ENCODE peak calls at places on chromosomes 16 and 17, in five cellular contexts. One of them, this sample, is unnamed.

GRCh38 chr17:53466733-53467132 is 356.0 kb upstream of the KIF2B start:
- DNase-seq in activated CD4-positive, alpha-beta T cell treated with anti-CD3 and anti-CD28 coated beads, Interleukin-2, amount 50 U/mL, for 1 hour: no peak
- DNase-seq in OCI-LY7: no peak
- DNase-seq in stimulated activated CD8-positive, alpha-beta memory T cell treated with anti-CD3 and anti-CD28 coated beads, Interleukin-15, amount 100 ng/mL, for 4 hours: no peak
- DNase-seq in Peyer's patch: no peak
- DNase-seq in this sample: no peak

GRCh38 chr17:19448341-19449268 is 37.6 kb downstream of the RNF112 start:
- DNase-seq in activated CD4-positive, alpha-beta T cell treated with anti-CD3 and anti-CD28 coated beads, Interleukin-2, amount 50 U/mL, for 1 hour: no peak
- DNase-seq in OCI-LY7: no peak
- DNase-seq in stimulated activated CD8-positive, alpha-beta memory T cell treated with anti-CD3 and anti-CD28 coated beads, Interleukin-15, amount 100 ng/mL, for 4 hours: no peak
- DNase-seq in Peyer's patch: no peak
- DNase-seq in this sample: no peak

GRCh38 chr16:12728471-12728870 is 75.2 kb downstream of the CPPED1 start:
- DNase-seq in activated CD4-positive, alpha-beta T cell treated with anti-CD3 and anti-CD28 coated beads, Interleukin-2, amount 50 U/mL, for 1 hour: no peak
- DNase-seq in OCI-LY7: no peak
- DNase-seq in stimulated activated CD8-positive, alpha-beta memory T cell treated with anti-CD3 and anti-CD28 coated beads, Interleukin-15, amount 100 ng/mL, for 4 hours: no peak
- DNase-seq in Peyer's patch: no peak
- DNase-seq in this sample: no peak

GRCh38 chr16:54193656-54194007 is 93.0 kb downstream of the IRX3 start:
- DNase-seq in activated CD4-positive, alpha-beta T cell treated with anti-CD3 and anti-CD28 coated beads, Interleukin-2, amount 50 U/mL, for 1 hour: peak
- DNase-seq in OCI-LY7: peak
- DNase-seq in stimulated activated CD8-positive, alpha-beta memory T cell treated with anti-CD3 and anti-CD28 coated beads, Interleukin-15, amount 100 ng/mL, for 4 hours: no peak
- DNase-seq in Peyer's patch: no peak
- DNase-seq in this sample: peak

GRCh38 chr16:75264531-75264998 is 13.1 kb upstream of the BCAR1 start:
- DNase-seq in activated CD4-positive, alpha-beta T cell treated with anti-CD3 and anti-CD28 coated beads, Interleukin-2, amount 50 U/mL, for 1 hour: no peak
- DNase-seq in OCI-LY7: no peak
- DNase-seq in stimulated activated CD8-positive, alpha-beta memory T cell treated with anti-CD3 and anti-CD28 coated beads, Interleukin-15, amount 100 ng/mL, for 4 hours: no peak
- DNase-seq in Peyer's patch: no peak
- DNase-seq in this sample: no peak

GRCh38 chr17:48483471-48484131 is 47.2 kb downstream of the HOXB1 start:
- DNase-seq in activated CD4-positive, alpha-beta T cell treated with anti-CD3 and anti-CD28 coated beads, Interleukin-2, amount 50 U/mL, for 1 hour: peak
- DNase-seq in OCI-LY7: peak
- DNase-seq in stimulated activated CD8-positive, alpha-beta memory T cell treated with anti-CD3 and anti-CD28 coated beads, Interleukin-15, amount 100 ng/mL, for 4 hours: no peak
- DNase-seq in Peyer's patch: peak
- DNase-seq in this sample: peak

GRCh38 chr17:47707056-47707791 is 13.3 kb downstream of the TBKBP1 start:
- DNase-seq in activated CD4-positive, alpha-beta T cell treated with anti-CD3 and anti-CD28 coated beads, Interleukin-2, amount 50 U/mL, for 1 hour: no peak
- DNase-seq in OCI-LY7: no peak
- DNase-seq in stimulated activated CD8-positive, alpha-beta memory T cell treated with anti-CD3 and anti-CD28 coated beads, Interleukin-15, amount 100 ng/mL, for 4 hours: no peak
- DNase-seq in Peyer's patch: no peak
- DNase-seq in this sample: no peak

GRCh38 chr17:9408381-9408780 is 167.2 kb downstream of the STX8 start:
- DNase-seq in activated CD4-positive, alpha-beta T cell treated with anti-CD3 and anti-CD28 coated beads, Interleukin-2, amount 50 U/mL, for 1 hour: no peak
- DNase-seq in OCI-LY7: no peak
- DNase-seq in stimulated activated CD8-positive, alpha-beta memory T cell treated with anti-CD3 and anti-CD28 coated beads, Interleukin-15, amount 100 ng/mL, for 4 hours: no peak
- DNase-seq in Peyer's patch: no peak
- DNase-seq in this sample: no peak

GRCh38 chr17:4433515-4434031 is at the start of gene SPNS3:
- DNase-seq in activated CD4-positive, alpha-beta T cell treated with anti-CD3 and anti-CD28 coated beads, Interleukin-2, amount 50 U/mL, for 1 hour: no peak
- DNase-seq in OCI-LY7: peak
- DNase-seq in stimulated activated CD8-positive, alpha-beta memory T cell treated with anti-CD3 and anti-CD28 coated beads, Interleukin-15, amount 100 ng/mL, for 4 hours: no peak
- DNase-seq in Peyer's patch: peak
- DNase-seq in this sample: peak

GRCh38 chr16:13378151-13378550 is 476.8 kb downstream of the SHISA9 start:
- DNase-seq in activated CD4-positive, alpha-beta T cell treated with anti-CD3 and anti-CD28 coated beads, Interleukin-2, amount 50 U/mL, for 1 hour: no peak
- DNase-seq in OCI-LY7: no peak
- DNase-seq in stimulated activated CD8-positive, alpha-beta memory T cell treated with anti-CD3 and anti-CD28 coated beads, Interleukin-15, amount 100 ng/mL, for 4 hours: no peak
- DNase-seq in Peyer's patch: no peak
- DNase-seq in this sample: no peak